ENCODE peak calls at places on chromosome 20, in five cellular contexts. One of them, this sample, is unnamed.

GRCh38 chr20:31515775-31516107 is 1.5 kb downstream of the HM13 start:
- DNase-seq in body of pancreas: peak; percentile 37
- DNase-seq in A549: no peak
- DNase-seq in breast epithelium: no peak
- DNase-seq in gastrocnemius medialis: no peak
- DNase-seq in this sample: no peak

GRCh38 chr20:14259691-14260090 is 77.7 kb downstream of the FLRT3 start:
- DNase-seq in gastrocnemius medialis: no peak
- DNase-seq in A549: no peak
- DNase-seq in body of pancreas: no peak
- DNase-seq in breast epithelium: no peak
- DNase-seq in this sample: no peak

GRCh38 chr20:60254901-60255411 is 296.7 kb downstream of the CDH26 start:
- DNase-seq in breast epithelium: peak; percentile 21
- DNase-seq in body of pancreas: no peak
- DNase-seq in A549: no peak
- DNase-seq in gastrocnemius medialis: no peak
- DNase-seq in this sample: no peak

GRCh38 chr20:49030954-49031619 is 15.0 kb upstream of the CSE1L start:
- DNase-seq in breast epithelium: no peak
- DNase-seq in gastrocnemius medialis: no peak
- DNase-seq in A549: no peak
- DNase-seq in body of pancreas: no peak
- DNase-seq in this sample: no peak

GRCh38 chr20:52766645-52767435 is 205.3 kb upstream of the TSHZ2 start:
- DNase-seq in body of pancreas: no peak
- DNase-seq in gastrocnemius medialis: no peak
- DNase-seq in breast epithelium: no peak
- DNase-seq in A549: no peak
- DNase-seq in this sample: no peak

GRCh38 chr20:19314619-19315018 is 102.2 kb downstream of the SLC24A3 start:
- DNase-seq in body of pancreas: no peak
- DNase-seq in breast epithelium: no peak
- DNase-seq in gastrocnemius medialis: no peak
- DNase-seq in A549: no peak
- DNase-seq in this sample: no peak

GRCh38 chr20:5821627-5822215 is 71.5 kb downstream of the SHLD1 start:
- DNase-seq in body of pancreas: peak; percentile 70
- DNase-seq in A549: no peak
- DNase-seq in breast epithelium: no peak
- DNase-seq in gastrocnemius medialis: no peak
- DNase-seq in this sample: no peak

GRCh38 chr20:14879020-14879697 is 541.7 kb upstream of the FLRT3 start:
- DNase-seq in A549: peak; percentile 92
- DNase-seq in breast epithelium: no peak
- DNase-seq in gastrocnemius medialis: no peak
- DNase-seq in body of pancreas: no peak
- DNase-seq in this sample: no peak

GRCh38 chr20:25249198-25249931 is 1.5 kb downstream of the PYGB start:
- DNase-seq in body of pancreas: no peak
- DNase-seq in breast epithelium: peak; percentile 58
- DNase-seq in gastrocnemius medialis: no peak
- DNase-seq in A549: no peak
- DNase-seq in this sample: peak; percentile 5

GRCh38 chr20:9408422-9409300 is 105.7 kb upstream of the LAMP5 start:
- DNase-seq in gastrocnemius medialis: no peak
- DNase-seq in body of pancreas: no peak
- DNase-seq in breast epithelium: no peak
- DNase-seq in A549: no peak
- DNase-seq in this sample: no peak

GRCh38 chr20:45300961-45301360 is 5.7 kb upstream of the RBPJL start:
- DNase-seq in body of pancreas: no peak
- DNase-seq in A549: peak; percentile 71
- DNase-seq in breast epithelium: no peak
- DNase-seq in gastrocnemius medialis: no peak
- DNase-seq in this sample: peak; percentile 76

GRCh38 chr20:2795451-2795850 is 5.0 kb downstream of the CPXM1 start:
- DNase-seq in breast epithelium: no peak
- DNase-seq in body of pancreas: no peak
- DNase-seq in gastrocnemius medialis: no peak
- DNase-seq in A549: no peak
- DNase-seq in this sample: no peak

GRCh38 chr20:3781153-3781910 is at the start of gene SPEF1:
- DNase-seq in body of pancreas: peak; percentile 86
- DNase-seq in breast epithelium: peak; percentile 82
- DNase-seq in gastrocnemius medialis: peak; percentile 69
- DNase-seq in A549: peak; percentile 100
- DNase-seq in this sample: peak; percentile 92

GRCh38 chr20:23092409-23092756 is 6.3 kb upstream of the CD93 start:
- DNase-seq in breast epithelium: no peak
- DNase-seq in A549: no peak
- DNase-seq in gastrocnemius medialis: no peak
- DNase-seq in body of pancreas: no peak
- DNase-seq in this sample: no peak

GRCh38 chr20:38729767-38730166 is 5.5 kb downstream of the SLC32A1 start:
- DNase-seq in A549: no peak
- DNase-seq in breast epithelium: no peak
- DNase-seq in gastrocnemius medialis: no peak
- DNase-seq in body of pancreas: no peak
- DNase-seq in this sample: no peak

GRCh38 chr20:58705525-58705924 is 12.9 kb downstream of the NPEPL1 start:
- DNase-seq in breast epithelium: no peak
- DNase-seq in body of pancreas: peak; percentile 41
- DNase-seq in gastrocnemius medialis: no peak
- DNase-seq in A549: no peak
- DNase-seq in this sample: peak; percentile 49

GRCh38 chr20:61835791-61836350 is 229.8 kb downstream of the TAF4 start:
- DNase-seq in A549: no peak
- DNase-seq in breast epithelium: no peak
- DNase-seq in body of pancreas: no peak
- DNase-seq in gastrocnemius medialis: no peak
- DNase-seq in this sample: no peak

GRCh38 chr20:1001981-1002681 is at the start of gene RSPO4:
- DNase-seq in body of pancreas: no peak
- DNase-seq in gastrocnemius medialis: no peak
- DNase-seq in breast epithelium: no peak
- DNase-seq in A549: no peak
- DNase-seq in this sample: no peak

GRCh38 chr20:48052492-48052870 is 267.2 kb upstream of the SULF2 start:
- DNase-seq in gastrocnemius medialis: no peak
- DNase-seq in body of pancreas: no peak
- DNase-seq in breast epithelium: no peak
- DNase-seq in A549: no peak
- DNase-seq in this sample: no peak

GRCh38 chr20:740162-740561 is 28.1 kb downstream of the SLC52A3 start:
- DNase-seq in A549: no peak
- DNase-seq in breast epithelium: no peak
- DNase-seq in gastrocnemius medialis: no peak
- DNase-seq in body of pancreas: no peak
- DNase-seq in this sample: no peak

GRCh38 chr20:51497542-51498467 is 44.7 kb downstream of the NFATC2 start:
- DNase-seq in breast epithelium: peak; percentile 47
- DNase-seq in body of pancreas: no peak
- DNase-seq in A549: no peak
- DNase-seq in gastrocnemius medialis: peak; percentile 21
- DNase-seq in this sample: peak; percentile 86

GRCh38 chr20:45782890-45783289 is 8.8 kb downstream of the WFDC3 start:
- DNase-seq in body of pancreas: no peak
- DNase-seq in A549: no peak
- DNase-seq in breast epithelium: no peak
- DNase-seq in gastrocnemius medialis: no peak
- DNase-seq in this sample: no peak

GRCh38 chr20:50121858-50122271 is 8.9 kb upstream of the UBE2V1 start:
- DNase-seq in gastrocnemius medialis: no peak
- DNase-seq in body of pancreas: no peak
- DNase-seq in A549: peak; percentile 68
- DNase-seq in breast epithelium: no peak
- DNase-seq in this sample: no peak

GRCh38 chr20:46875059-46875458 is 19.6 kb upstream of the EYA2 start:
- DNase-seq in breast epithelium: no peak
- DNase-seq in gastrocnemius medialis: no peak
- DNase-seq in body of pancreas: no peak
- DNase-seq in A549: no peak
- DNase-seq in this sample: no peak

GRCh38 chr20:53671370-53671769 is 77.7 kb upstream of the ZNF217 start:
- DNase-seq in breast epithelium: no peak
- DNase-seq in gastrocnemius medialis: no peak
- DNase-seq in body of pancreas: no peak
- DNase-seq in A549: no peak
- DNase-seq in this sample: no peak

GRCh38 chr20:60131375-60131774 is 173.2 kb downstream of the CDH26 start:
- DNase-seq in body of pancreas: no peak
- DNase-seq in A549: no peak
- DNase-seq in breast epithelium: no peak
- DNase-seq in gastrocnemius medialis: no peak
- DNase-seq in this sample: no peak

GRCh38 chr20:46681032-46681854 is 8.0 kb downstream of the TP53RK start:
- DNase-seq in breast epithelium: peak; percentile 62
- DNase-seq in gastrocnemius medialis: peak; percentile 6
- DNase-seq in body of pancreas: peak; percentile 80
- DNase-seq in A549: peak; percentile 58
- DNase-seq in this sample: peak; percentile 58

GRCh38 chr20:35271904-35272303 is 6.0 kb downstream of the MMP24OS start:
- DNase-seq in gastrocnemius medialis: no peak
- DNase-seq in A549: no peak
- DNase-seq in body of pancreas: no peak
- DNase-seq in breast epithelium: no peak
- DNase-seq in this sample: no peak

GRCh38 chr20:35271073-35271882 is 6.6 kb downstream of the MMP24OS start:
- DNase-seq in body of pancreas: no peak
- DNase-seq in A549: no peak
- DNase-seq in gastrocnemius medialis: no peak
- DNase-seq in breast epithelium: no peak
- DNase-seq in this sample: no peak

GRCh38 chr20:35275741-35276251 is 2.1 kb downstream of the MMP24OS start:
- DNase-seq in breast epithelium: no peak
- DNase-seq in body of pancreas: no peak
- DNase-seq in A549: no peak
- DNase-seq in gastrocnemius medialis: no peak
- DNase-seq in this sample: no peak

GRCh38 chr20:35274172-35275092 is 3.5 kb downstream of the MMP24OS start:
- DNase-seq in A549: no peak
- DNase-seq in body of pancreas: no peak
- DNase-seq in breast epithelium: no peak
- DNase-seq in gastrocnemius medialis: no peak
- DNase-seq in this sample: no peak

DNA sequence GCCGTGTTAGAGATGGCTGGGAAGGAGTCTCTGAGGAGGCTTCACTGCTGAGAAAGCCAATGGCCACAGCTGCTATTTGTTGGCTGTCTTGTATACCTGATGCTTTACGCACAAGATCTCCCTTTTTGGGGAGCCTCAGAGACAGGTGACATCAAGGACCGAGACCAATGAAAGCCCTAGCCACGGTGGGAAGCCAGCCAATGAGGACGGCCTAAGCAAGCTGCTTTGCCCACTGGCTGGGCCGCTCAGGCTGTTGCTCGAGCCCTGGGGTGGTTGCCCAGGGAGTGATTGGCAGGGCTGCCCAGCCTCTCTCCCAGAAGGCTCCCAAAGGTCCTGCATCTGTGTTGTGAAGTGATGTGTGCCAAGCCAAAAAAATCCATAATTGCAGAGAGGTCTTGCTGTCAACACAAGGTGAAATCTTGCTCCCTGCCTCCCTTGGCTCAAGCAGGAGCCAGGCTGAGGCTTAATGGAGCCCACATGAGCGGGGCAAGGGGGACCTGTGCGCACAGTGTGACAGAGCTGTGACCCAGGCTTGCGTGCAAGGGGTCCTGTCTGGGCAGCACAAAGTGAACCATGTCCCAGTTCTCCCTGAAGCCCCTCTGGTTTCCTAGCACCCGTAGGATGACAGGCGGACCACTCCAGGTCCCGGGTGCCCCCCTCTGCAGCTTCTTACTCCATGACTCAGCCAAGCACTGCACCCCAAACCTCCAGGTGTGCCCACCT is 4.3 kb downstream of the MMP24OS start:
- DNase-seq in A549: no peak
- DNase-seq in breast epithelium: no peak
- DNase-seq in body of pancreas: peak; percentile 49
- DNase-seq in gastrocnemius medialis: no peak
- DNase-seq in this sample: no peak
- TF ChIP-seq POLR2A in A549: no peak
- TF ChIP-seq POLR2A in breast epithelium: no peak
- TF ChIP-seq POLR2A in body of pancreas: no peak
- TF ChIP-seq POLR2A in gastrocnemius medialis: no peak
- TF ChIP-seq POLR2A in this sample: no peak

GRCh38 chr20:56995635-56996075 is 270.8 kb downstream of the BMP7 start:
- DNase-seq in A549: peak; percentile 45
- DNase-seq in gastrocnemius medialis: no peak
- DNase-seq in body of pancreas: peak; percentile 21
- DNase-seq in breast epithelium: no peak
- DNase-seq in this sample: no peak
- TF ChIP-seq CTCF in A549: peak; percentile 52
- TF ChIP-seq CTCF in gastrocnemius medialis: no peak
- TF ChIP-seq CTCF in body of pancreas: peak; percentile 39
- TF ChIP-seq CTCF in breast epithelium: peak; percentile 28
- TF ChIP-seq CTCF in this sample: no peak

GRCh38 chr20:63973636-63974401 is 4.1 kb upstream of the ZNF512B start:
- DNase-seq in breast epithelium: peak; percentile 76
- DNase-seq in body of pancreas: peak; percentile 91
- DNase-seq in A549: peak; percentile 86
- DNase-seq in gastrocnemius medialis: peak; percentile 69
- DNase-seq in this sample: peak; percentile 97
- H3K4me3 ChIP-seq in breast epithelium: peak overlapping the region; percentile 42
- H3K4me3 ChIP-seq in body of pancreas: no peak overlapping the region
- H3K4me3 ChIP-seq in A549: peak overlapping the region; percentile 46
- H3K4me3 ChIP-seq in gastrocnemius medialis: peak overlapping the region; percentile 53
- H3K4me3 ChIP-seq in this sample: no peak overlapping the region

DNA sequence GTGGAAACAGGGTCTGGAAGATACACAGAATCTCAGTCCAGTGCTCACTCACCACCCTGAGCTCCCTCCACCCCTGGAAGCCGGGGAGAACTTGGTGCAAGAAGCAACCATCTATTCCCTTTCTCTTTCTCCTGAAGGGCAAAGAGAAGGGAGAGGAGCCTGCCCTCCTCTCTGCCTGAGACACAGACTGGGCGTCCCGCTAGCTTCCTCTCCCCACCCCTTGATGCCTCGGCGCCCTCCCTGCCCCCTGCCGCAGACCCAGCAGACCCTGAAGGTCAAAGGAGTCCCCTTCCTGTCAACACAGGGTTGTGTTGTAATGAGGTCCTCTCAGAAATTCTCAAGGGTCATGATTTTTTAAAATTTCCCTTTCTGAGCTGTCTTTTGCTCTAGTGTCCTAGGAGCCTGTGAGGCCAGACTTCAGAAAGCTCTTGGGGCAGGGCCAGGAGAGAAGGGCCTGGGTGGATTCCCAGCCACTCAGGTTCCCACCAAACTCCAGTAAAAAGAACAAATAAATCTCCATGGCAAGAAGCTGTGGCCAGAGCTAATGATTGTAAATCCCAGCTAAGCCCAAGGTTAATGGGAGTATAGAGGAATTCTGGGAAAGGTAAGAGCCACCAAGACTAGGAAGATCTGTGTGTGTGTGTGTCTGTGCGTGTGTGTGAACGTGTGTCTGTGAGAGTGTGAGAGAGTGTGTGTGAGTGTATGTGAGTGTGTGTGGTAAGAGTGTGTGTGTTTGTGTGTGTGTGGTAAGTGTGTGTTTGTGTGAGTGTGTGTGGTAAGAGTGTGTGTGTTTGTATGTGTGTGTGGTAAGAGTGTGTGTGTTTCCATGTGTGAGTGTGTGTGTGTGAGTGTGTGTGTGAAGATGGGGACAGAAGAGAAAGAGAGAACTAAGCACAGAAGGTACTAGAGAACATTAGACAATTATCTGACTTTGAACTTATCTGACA is 1.0 kb upstream of the JPH2 start:
- DNase-seq in A549: no peak
- DNase-seq in gastrocnemius medialis: no peak
- DNase-seq in breast epithelium: no peak
- DNase-seq in body of pancreas: no peak
- DNase-seq in this sample: no peak
- TF ChIP-seq POLR2A in A549: no peak
- TF ChIP-seq POLR2A in gastrocnemius medialis: no peak
- TF ChIP-seq POLR2A in breast epithelium: no peak
- TF ChIP-seq POLR2A in body of pancreas: no peak
- TF ChIP-seq POLR2A in this sample: no peak